ENCODE peak calls at places on chromosome 3, in seven cellular contexts. V is astrocyte, E is SK-N-SH, T is MM.1S, L is IMR-90, M is endodermal cell, W is mesendoderm. F is an unnamed sample.
A peak's percentile ranks its signal among the peaks of the same experiment; 100 is the strongest.

GRCh38 chr3:133490468-133491351 is 82.8 kb upstream of the CDV3 start:
- DNase-seq in V (no peak), E (no peak), T (peak; percentile 55), L (no peak), M (no peak), W (no peak), F (no peak)

GRCh38 chr3:187591051-187591450 is 79.1 kb downstream of the SST start:
- DNase-seq in V (no peak), E (no peak), T (no peak), L (no peak), M (no peak), W (no peak), F (no peak)

GRCh38 chr3:87390318-87390717 is 113.9 kb upstream of the POU1F1 start:
- DNase-seq in V (no peak), E (no peak), T (no peak), L (no peak), M (no peak), W (no peak), F (no peak)

GRCh38 chr3:169260296-169260695 is 403.2 kb downstream of the MECOM start:
- DNase-seq in V (no peak), E (no peak), T (no peak), L (no peak), M (no peak), W (no peak), F (no peak)

GRCh38 chr3:104805042-104805441 is 561.7 kb upstream of the ALCAM start:
- DNase-seq in V (no peak), E (peak; percentile 10), T (no peak), L (no peak), M (no peak), W (no peak), F (no peak)

GRCh38 chr3:169044341-169045113 is 619.0 kb downstream of the MECOM start:
- DNase-seq in V (peak; percentile 86), E (no peak), T (no peak), L (peak; percentile 85), M (no peak), W (no peak), F (no peak)

GRCh38 chr3:37861540-37862051 is at the start of gene CTDSPL:
- DNase-seq in V (peak; percentile 16), E (peak; percentile 88), T (peak; percentile 25), L (peak; percentile 44), M (peak; percentile 85), W (peak; percentile 48), F (no peak)

GRCh38 chr3:134341391-134341790 is 32.9 kb downstream of the AMOTL2 start:
- DNase-seq in V (no peak), E (no peak), T (no peak), L (no peak), M (peak; percentile 38), W (no peak), F (no peak)

GRCh38 chr3:66501483-66502266 is 853 bp upstream of the LRIG1 start:
- DNase-seq in V (no peak), E (no peak), T (no peak), L (no peak), M (no peak), W (no peak), F (no peak)

GRCh38 chr3:23761440-23761896 is 44.3 kb upstream of the UBE2E1 start:
- DNase-seq in V (no peak), E (no peak), T (peak; percentile 21), L (peak; percentile 55), M (peak; percentile 81), W (peak; percentile 87), F (no peak)

GRCh38 chr3:87246662-87247061 is 19.6 kb downstream of the CHMP2B start:
- DNase-seq in V (no peak), E (no peak), T (no peak), L (no peak), M (no peak), W (no peak), F (no peak)

GRCh38 chr3:127124135-127124534 is 68.8 kb upstream of the PRR23E start:
- DNase-seq in V (no peak), E (no peak), T (no peak), L (peak; percentile 4), M (peak; percentile 67), W (peak; percentile 45), F (no peak)

GRCh38 chr3:49747792-49748480 is 24.2 kb upstream of the GMPPB start:
- DNase-seq in V (peak; percentile 92), E (no peak), T (no peak), L (peak; percentile 79), M (no peak), W (no peak), F (no peak)

GRCh38 chr3:138114988-138115971 is at the start of gene DZIP1L:
- DNase-seq in V (peak; percentile 65), E (peak; percentile 90), T (peak; percentile 38), L (peak; percentile 70), M (peak; percentile 92), W (peak; percentile 91), F (peak; percentile 71)

GRCh38 chr3:188270423-188270972 is 116.5 kb downstream of the LPP start:
- DNase-seq in V (peak; percentile 97), E (no peak), T (no peak), L (peak; percentile 96), M (no peak), W (peak; percentile 63), F (no peak)

GRCh38 chr3:157131861-157132260 is 28.1 kb downstream of the CCNL1 start:
- DNase-seq in V (peak; percentile 51), E (no peak), T (no peak), L (peak; percentile 61), M (no peak), W (no peak), F (no peak)

GRCh38 chr3:122874116-122874515 is 79.2 kb downstream of the SLC49A4 start:
- DNase-seq in V (no peak), E (peak; percentile 35), T (no peak), L (no peak), M (no peak), W (no peak), F (no peak)

GRCh38 chr3:149448331-149448831 is 26.1 kb upstream of the TM4SF4 start:
- DNase-seq in V (peak; percentile 85), E (no peak), T (no peak), L (peak; percentile 78), M (no peak), W (no peak), F (no peak)

GRCh38 chr3:45337839-45338470 is 50.4 kb upstream of the LARS2 start:
- DNase-seq in V (no peak), E (peak; percentile 65), T (no peak), L (no peak), M (no peak), W (no peak), F (no peak)

GRCh38 chr3:14698601-14699244 is 23.8 kb downstream of the C3orf20 start:
- DNase-seq in V (no peak), E (no peak), T (peak; percentile 70), L (no peak), M (no peak), W (no peak), F (no peak)

GRCh38 chr3:89613241-89613640 is 505.8 kb downstream of the EPHA3 start:
- DNase-seq in V (no peak), E (no peak), T (no peak), L (no peak), M (peak; percentile 49), W (peak; percentile 56), F (no peak)

GRCh38 chr3:16788440-16789057 is 96.2 kb upstream of the PLCL2 start:
- DNase-seq in V (no peak), E (no peak), T (no peak), L (no peak), M (no peak), W (peak; percentile 55), F (no peak)

GRCh38 chr3:17179381-17180205 is 294.8 kb downstream of the PLCL2 start:
- DNase-seq in V (peak; percentile 64), E (no peak), T (no peak), L (peak; percentile 13), M (no peak), W (no peak), F (no peak)

DNA sequence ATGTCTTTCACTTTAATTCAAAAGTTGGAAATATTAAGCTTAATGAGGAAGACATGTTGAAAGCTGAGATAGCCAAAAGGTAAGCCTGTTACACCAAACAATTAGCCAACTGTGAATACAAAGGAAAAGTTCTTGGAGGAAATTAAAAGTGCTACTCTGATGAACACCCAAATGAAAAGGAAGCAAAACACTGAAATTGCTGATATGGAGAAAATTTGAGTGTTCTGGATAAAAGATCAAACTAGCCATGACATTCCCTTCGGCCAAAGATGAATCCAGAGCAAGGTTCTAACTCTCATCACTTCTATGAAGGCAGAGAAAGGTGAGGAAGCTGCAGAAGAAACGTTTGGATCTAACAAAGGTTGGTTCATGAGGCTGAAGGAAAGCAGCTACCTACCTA is 280.8 kb upstream of the BCHE start:
- DNase-seq in V (no peak), E (no peak), T (no peak), L (no peak), M (no peak), W (no peak), F (no peak)
- H3K27me3 ChIP-seq in V (no peaks in the 10 kb centered on the region), E (no peaks in the 10 kb centered on the region), T (no peaks in the 10 kb centered on the region), L (no peaks in the 10 kb centered on the region), M (no peaks in the 10 kb centered on the region), W (no peaks in the 10 kb centered on the region), F (no peaks in the 10 kb centered on the region)

GRCh38 chr3:136913168-136913567 is 44.6 kb upstream of the IL20RB start:
- DNase-seq in V (no peak), E (no peak), T (no peak), L (no peak), M (no peak), W (no peak), F (no peak)
- H3K9ac ChIP-seq in V (no peak overlapping the region), E (no peak overlapping the region), T (no peak overlapping the region), L (no peak overlapping the region), M (no peak overlapping the region), W (no peak overlapping the region), F (no peak overlapping the region)

DNA sequence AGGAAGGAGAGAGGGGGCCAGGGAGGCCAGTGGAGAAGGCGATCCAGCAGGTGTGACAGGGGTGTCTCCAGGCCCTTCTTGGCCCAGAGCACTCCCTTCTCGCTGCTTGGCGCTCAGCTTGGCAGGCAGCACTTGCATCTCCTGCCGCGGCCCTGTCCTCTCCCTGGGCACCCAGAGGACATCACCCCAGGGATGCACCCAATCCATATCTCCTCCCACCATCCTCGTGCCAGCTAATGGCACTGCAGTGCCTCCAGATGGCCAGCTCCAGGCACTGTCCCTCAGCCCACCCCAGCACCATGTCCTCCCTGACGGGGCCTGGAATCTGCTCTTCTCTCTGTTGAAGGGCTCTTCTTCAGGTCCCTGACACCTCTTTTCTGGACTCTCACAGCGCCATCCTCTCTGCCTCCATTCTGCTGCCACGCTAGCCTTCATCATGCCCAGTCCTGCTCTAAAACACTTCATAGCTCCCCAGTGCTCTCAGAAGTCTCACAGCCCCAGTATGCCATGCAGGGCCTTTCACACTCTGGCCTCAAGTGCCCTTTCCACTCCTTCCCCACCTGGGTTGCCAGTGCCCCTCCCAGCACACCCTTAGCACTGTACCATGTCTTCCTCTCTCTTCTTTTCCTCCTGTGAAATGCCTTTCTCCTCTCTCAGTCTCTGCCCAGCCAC is 106.8 kb upstream of the SLC6A11 start:
- DNase-seq in V (no peak), E (peak; percentile 72), T (no peak), L (no peak), M (no peak), W (no peak), F (no peak)
- H3K27me3 ChIP-seq in V (peaks cover 44% of the 10 kb centered on the region), E (peaks cover 18% of the 10 kb centered on the region), T (peaks cover 82% of the 10 kb centered on the region), L (peaks cover 33% of the 10 kb centered on the region), M (peaks cover 79% of the 10 kb centered on the region), W (peaks cover 4% of the 10 kb centered on the region), F (peaks cover 48% of the 10 kb centered on the region)

DNA sequence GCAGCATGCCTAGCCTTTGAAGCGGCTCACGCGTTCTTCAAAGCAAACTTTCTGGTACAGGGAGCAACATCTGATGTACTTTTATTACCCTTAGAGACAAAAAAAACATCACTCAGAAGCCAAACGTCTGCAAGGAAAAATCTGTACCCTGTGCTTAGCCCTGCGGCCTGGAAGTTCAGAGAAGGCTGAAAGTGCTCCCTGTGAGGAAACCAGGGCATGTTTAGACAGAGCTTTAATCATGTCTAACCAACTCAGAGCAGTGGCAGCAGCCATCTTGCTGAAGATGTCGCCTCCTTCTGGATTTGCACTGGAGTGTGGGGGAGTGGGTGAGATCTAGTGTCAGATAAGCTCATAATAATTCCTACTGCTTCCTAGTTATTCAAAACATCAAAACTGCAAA is 170.4 kb downstream of the P3H2 start:
- DNase-seq in V (no peak), E (no peak), T (no peak), L (no peak), M (no peak), W (no peak), F (no peak)
- H3K9ac ChIP-seq in V (no peak overlapping the region), E (no peak overlapping the region), T (no peak overlapping the region), L (no peak overlapping the region), M (no peak overlapping the region), W (no peak overlapping the region), F (no peak overlapping the region)